ENCODE peak calls at places on chromosomes 1 and 21, in ten cellular contexts. One of them, this sample, is unnamed. For H3K9me3, the result is how much of the 10 kb centered on the place peaks cover.

GRCh38 chr1:89125571-89126233 is at the start of gene GBP2:
- DNase-seq in endodermal cell: no peak
- DNase-seq in K562: peak
- DNase-seq in fibroblast of lung: peak
- DNase-seq in left ventricle myocardium inferior: no peak
- DNase-seq in GM23248: peak
- DNase-seq in colonic mucosa: peak
- DNase-seq in neural progenitor cell: no peak
- DNase-seq in suprapubic skin: no peak
- DNase-seq in esophagus squamous epithelium: no peak
- DNase-seq in this sample: peak

GRCh38 chr1:172109357-172109756 is 268.1 kb downstream of the DNM3 start:
- DNase-seq in endodermal cell: no peak
- DNase-seq in K562: no peak
- DNase-seq in fibroblast of lung: peak
- DNase-seq in left ventricle myocardium inferior: no peak
- DNase-seq in GM23248: peak
- DNase-seq in colonic mucosa: no peak
- DNase-seq in neural progenitor cell: no peak
- DNase-seq in suprapubic skin: no peak
- DNase-seq in esophagus squamous epithelium: no peak
- DNase-seq in this sample: no peak

GRCh38 chr1:198495635-198496034 is 44.8 kb downstream of the ATP6V1G3 start:
- DNase-seq in endodermal cell: no peak
- DNase-seq in K562: no peak
- DNase-seq in fibroblast of lung: no peak
- DNase-seq in left ventricle myocardium inferior: no peak
- DNase-seq in GM23248: no peak
- DNase-seq in colonic mucosa: no peak
- DNase-seq in neural progenitor cell: peak
- DNase-seq in suprapubic skin: no peak
- DNase-seq in esophagus squamous epithelium: no peak
- DNase-seq in this sample: no peak

GRCh38 chr1:65994223-65994622 is 201.5 kb downstream of the PDE4B start:
- DNase-seq in endodermal cell: no peak
- DNase-seq in K562: no peak
- DNase-seq in fibroblast of lung: no peak
- DNase-seq in left ventricle myocardium inferior: no peak
- DNase-seq in GM23248: no peak
- DNase-seq in colonic mucosa: no peak
- DNase-seq in neural progenitor cell: no peak
- DNase-seq in suprapubic skin: no peak
- DNase-seq in esophagus squamous epithelium: no peak
- DNase-seq in this sample: no peak

GRCh38 chr1:182888736-182889531 is 49.8 kb downstream of the DHX9 start:
- DNase-seq in endodermal cell: peak
- DNase-seq in K562: peak
- DNase-seq in fibroblast of lung: peak
- DNase-seq in left ventricle myocardium inferior: no peak
- DNase-seq in GM23248: peak
- DNase-seq in colonic mucosa: no peak
- DNase-seq in neural progenitor cell: no peak
- DNase-seq in suprapubic skin: no peak
- DNase-seq in esophagus squamous epithelium: no peak
- DNase-seq in this sample: no peak

GRCh38 chr1:106268070-106268469 is 788.4 kb upstream of the PRMT6 start:
- DNase-seq in endodermal cell: no peak
- DNase-seq in K562: no peak
- DNase-seq in fibroblast of lung: no peak
- DNase-seq in left ventricle myocardium inferior: no peak
- DNase-seq in GM23248: peak
- DNase-seq in colonic mucosa: no peak
- DNase-seq in neural progenitor cell: peak
- DNase-seq in suprapubic skin: no peak
- DNase-seq in esophagus squamous epithelium: no peak
- DNase-seq in this sample: no peak

GRCh38 chr1:103509235-103509634 is 16.3 kb upstream of the RNPC3 start:
- DNase-seq in endodermal cell: no peak
- DNase-seq in K562: no peak
- DNase-seq in fibroblast of lung: no peak
- DNase-seq in left ventricle myocardium inferior: no peak
- DNase-seq in GM23248: no peak
- DNase-seq in colonic mucosa: no peak
- DNase-seq in neural progenitor cell: no peak
- DNase-seq in suprapubic skin: no peak
- DNase-seq in esophagus squamous epithelium: no peak
- DNase-seq in this sample: no peak

GRCh38 chr1:113793878-113794834 is 18.1 kb downstream of the RSBN1 start:
- DNase-seq in endodermal cell: no peak
- DNase-seq in K562: no peak
- DNase-seq in fibroblast of lung: no peak
- DNase-seq in left ventricle myocardium inferior: no peak
- DNase-seq in GM23248: no peak
- DNase-seq in colonic mucosa: no peak
- DNase-seq in neural progenitor cell: no peak
- DNase-seq in suprapubic skin: no peak
- DNase-seq in esophagus squamous epithelium: no peak
- DNase-seq in this sample: no peak

GRCh38 chr1:905071-905749 is 18.5 kb upstream of the SAMD11 start:
- DNase-seq in endodermal cell: peak
- DNase-seq in K562: no peak
- DNase-seq in fibroblast of lung: peak
- DNase-seq in left ventricle myocardium inferior: peak
- DNase-seq in GM23248: peak
- DNase-seq in colonic mucosa: peak
- DNase-seq in neural progenitor cell: peak
- DNase-seq in suprapubic skin: peak
- DNase-seq in esophagus squamous epithelium: no peak
- DNase-seq in this sample: no peak

GRCh38 chr1:21217812-21218596 is 41.3 kb upstream of the EIF4G3 start:
- DNase-seq in endodermal cell: peak
- DNase-seq in K562: peak
- DNase-seq in fibroblast of lung: peak
- DNase-seq in left ventricle myocardium inferior: no peak
- DNase-seq in GM23248: peak
- DNase-seq in colonic mucosa: peak
- DNase-seq in neural progenitor cell: peak
- DNase-seq in suprapubic skin: no peak
- DNase-seq in esophagus squamous epithelium: no peak
- DNase-seq in this sample: no peak

GRCh38 chr1:78491311-78492071 is 717 bp downstream of the PTGFR start:
- DNase-seq in endodermal cell: peak
- DNase-seq in K562: no peak
- DNase-seq in fibroblast of lung: peak
- DNase-seq in left ventricle myocardium inferior: peak
- DNase-seq in GM23248: peak
- DNase-seq in colonic mucosa: peak
- DNase-seq in neural progenitor cell: peak
- DNase-seq in suprapubic skin: peak
- DNase-seq in esophagus squamous epithelium: no peak
- DNase-seq in this sample: no peak

GRCh38 chr1:81730881-81731280 is 69.9 kb upstream of the ADGRL2 start:
- DNase-seq in endodermal cell: no peak
- DNase-seq in K562: no peak
- DNase-seq in fibroblast of lung: no peak
- DNase-seq in left ventricle myocardium inferior: no peak
- DNase-seq in GM23248: no peak
- DNase-seq in colonic mucosa: no peak
- DNase-seq in neural progenitor cell: no peak
- DNase-seq in suprapubic skin: no peak
- DNase-seq in esophagus squamous epithelium: no peak
- DNase-seq in this sample: no peak

GRCh38 chr21:34198232-34199120 is 125.1 kb downstream of the MRPS6 start:
- DNase-seq in endodermal cell: no peak
- DNase-seq in K562: no peak
- DNase-seq in fibroblast of lung: no peak
- DNase-seq in left ventricle myocardium inferior: no peak
- DNase-seq in GM23248: no peak
- DNase-seq in colonic mucosa: no peak
- DNase-seq in neural progenitor cell: no peak
- DNase-seq in suprapubic skin: no peak
- DNase-seq in esophagus squamous epithelium: no peak
- DNase-seq in this sample: peak

GRCh38 chr1:46173361-46173856 is 1.5 kb upstream of the TSPAN1 start:
- DNase-seq in endodermal cell: peak
- DNase-seq in K562: peak
- DNase-seq in fibroblast of lung: peak
- DNase-seq in left ventricle myocardium inferior: no peak
- DNase-seq in GM23248: peak
- DNase-seq in colonic mucosa: no peak
- DNase-seq in neural progenitor cell: no peak
- DNase-seq in suprapubic skin: no peak
- DNase-seq in esophagus squamous epithelium: no peak
- DNase-seq in this sample: no peak

GRCh38 chr21:30408782-30409494 is 13.1 kb downstream of the KRTAP13-1 start:
- DNase-seq in endodermal cell: peak
- DNase-seq in K562: peak
- DNase-seq in fibroblast of lung: peak
- DNase-seq in left ventricle myocardium inferior: no peak
- DNase-seq in GM23248: peak
- DNase-seq in colonic mucosa: peak
- DNase-seq in neural progenitor cell: peak
- DNase-seq in suprapubic skin: no peak
- DNase-seq in esophagus squamous epithelium: no peak
- DNase-seq in this sample: no peak

GRCh38 chr1:227889863-227890405 is 57.8 kb downstream of the WNT9A start:
- DNase-seq in endodermal cell: peak
- DNase-seq in K562: no peak
- DNase-seq in fibroblast of lung: no peak
- DNase-seq in left ventricle myocardium inferior: no peak
- DNase-seq in GM23248: no peak
- DNase-seq in colonic mucosa: peak
- DNase-seq in neural progenitor cell: no peak
- DNase-seq in suprapubic skin: no peak
- DNase-seq in esophagus squamous epithelium: no peak
- DNase-seq in this sample: no peak

GRCh38 chr1:207847116-207847515 is 63.8 kb downstream of the CD34 start:
- DNase-seq in endodermal cell: no peak
- DNase-seq in K562: no peak
- DNase-seq in fibroblast of lung: no peak
- DNase-seq in left ventricle myocardium inferior: no peak
- DNase-seq in GM23248: no peak
- DNase-seq in colonic mucosa: no peak
- DNase-seq in neural progenitor cell: no peak
- DNase-seq in suprapubic skin: no peak
- DNase-seq in esophagus squamous epithelium: no peak
- DNase-seq in this sample: no peak

GRCh38 chr1:10790155-10790707 is 6.2 kb downstream of the CASZ1 start:
- DNase-seq in endodermal cell: no peak
- DNase-seq in K562: no peak
- DNase-seq in fibroblast of lung: no peak
- DNase-seq in left ventricle myocardium inferior: no peak
- DNase-seq in GM23248: no peak
- DNase-seq in colonic mucosa: no peak
- DNase-seq in neural progenitor cell: no peak
- DNase-seq in suprapubic skin: no peak
- DNase-seq in esophagus squamous epithelium: no peak
- DNase-seq in this sample: no peak
- H3K27ac ChIP-seq in endodermal cell: no peak
- H3K27ac ChIP-seq in K562: no peak
- H3K27ac ChIP-seq in fibroblast of lung: no peak
- H3K27ac ChIP-seq in left ventricle myocardium inferior: peak
- H3K27ac ChIP-seq in GM23248: no peak
- H3K27ac ChIP-seq in colonic mucosa: no peak
- H3K27ac ChIP-seq in neural progenitor cell: peak
- H3K27ac ChIP-seq in suprapubic skin: peak
- H3K27ac ChIP-seq in esophagus squamous epithelium: no peak
- H3K27ac ChIP-seq in this sample: no peak

DNA sequence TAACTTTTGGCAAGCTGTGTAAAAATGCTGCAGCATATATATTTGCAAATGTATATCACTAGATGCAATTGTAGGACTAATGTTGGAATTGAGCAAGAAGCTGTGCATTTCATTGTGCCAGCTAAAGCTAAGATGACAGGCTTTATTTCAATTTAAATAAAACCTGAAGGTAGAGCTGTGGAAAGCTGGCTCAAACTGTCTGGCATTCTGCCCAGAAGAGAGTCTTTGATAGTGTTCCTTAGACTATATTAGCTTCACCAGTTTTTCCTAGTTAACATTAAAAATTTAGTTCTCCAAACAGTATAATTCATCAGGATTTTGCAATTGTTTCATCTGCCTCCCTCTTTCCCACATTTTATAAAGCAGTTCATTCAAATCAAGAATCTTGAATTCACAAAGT is 1164.6 kb upstream of the ADGRL4 start:
- DNase-seq in endodermal cell: no peak
- DNase-seq in K562: no peak
- DNase-seq in fibroblast of lung: peak
- DNase-seq in left ventricle myocardium inferior: no peak
- DNase-seq in GM23248: no peak
- DNase-seq in colonic mucosa: no peak
- DNase-seq in neural progenitor cell: no peak
- DNase-seq in suprapubic skin: no peak
- DNase-seq in esophagus squamous epithelium: no peak
- DNase-seq in this sample: no peak
- H3K9me3 ChIP-seq in endodermal cell: under half
- H3K9me3 ChIP-seq in K562: under half
- H3K9me3 ChIP-seq in fibroblast of lung: under half
- H3K9me3 ChIP-seq in left ventricle myocardium inferior: under half
- H3K9me3 ChIP-seq in GM23248: under half
- H3K9me3 ChIP-seq in colonic mucosa: under half
- H3K9me3 ChIP-seq in neural progenitor cell: under half
- H3K9me3 ChIP-seq in suprapubic skin: under half
- H3K9me3 ChIP-seq in esophagus squamous epithelium: under half
- H3K9me3 ChIP-seq in this sample: under half

GRCh38 chr1:87305762-87306161 is 22.9 kb upstream of the LMO4 start:
- DNase-seq in endodermal cell: no peak
- DNase-seq in K562: no peak
- DNase-seq in fibroblast of lung: no peak
- DNase-seq in left ventricle myocardium inferior: no peak
- DNase-seq in GM23248: peak
- DNase-seq in colonic mucosa: no peak
- DNase-seq in neural progenitor cell: no peak
- DNase-seq in suprapubic skin: no peak
- DNase-seq in esophagus squamous epithelium: no peak
- DNase-seq in this sample: no peak

GRCh38 chr1:87300579-87300978 is 28.1 kb upstream of the LMO4 start:
- DNase-seq in endodermal cell: no peak
- DNase-seq in K562: no peak
- DNase-seq in fibroblast of lung: no peak
- DNase-seq in left ventricle myocardium inferior: no peak
- DNase-seq in GM23248: no peak
- DNase-seq in colonic mucosa: no peak
- DNase-seq in neural progenitor cell: no peak
- DNase-seq in suprapubic skin: no peak
- DNase-seq in esophagus squamous epithelium: no peak
- DNase-seq in this sample: no peak

GRCh38 chr1:87305096-87305495 is 23.6 kb upstream of the LMO4 start:
- DNase-seq in endodermal cell: no peak
- DNase-seq in K562: no peak
- DNase-seq in fibroblast of lung: no peak
- DNase-seq in left ventricle myocardium inferior: no peak
- DNase-seq in GM23248: no peak
- DNase-seq in colonic mucosa: no peak
- DNase-seq in neural progenitor cell: no peak
- DNase-seq in suprapubic skin: no peak
- DNase-seq in esophagus squamous epithelium: no peak
- DNase-seq in this sample: no peak
- H3K27ac ChIP-seq in endodermal cell: no peak
- H3K27ac ChIP-seq in K562: no peak
- H3K27ac ChIP-seq in fibroblast of lung: no peak
- H3K27ac ChIP-seq in left ventricle myocardium inferior: no peak
- H3K27ac ChIP-seq in GM23248: no peak
- H3K27ac ChIP-seq in colonic mucosa: no peak
- H3K27ac ChIP-seq in neural progenitor cell: no peak
- H3K27ac ChIP-seq in suprapubic skin: no peak
- H3K27ac ChIP-seq in esophagus squamous epithelium: no peak
- H3K27ac ChIP-seq in this sample: no peak

GRCh38 chr1:119288751-119289150 is 79.8 kb upstream of the HAO2 start:
- DNase-seq in endodermal cell: no peak
- DNase-seq in K562: no peak
- DNase-seq in fibroblast of lung: no peak
- DNase-seq in left ventricle myocardium inferior: no peak
- DNase-seq in GM23248: peak
- DNase-seq in colonic mucosa: no peak
- DNase-seq in neural progenitor cell: no peak
- DNase-seq in suprapubic skin: no peak
- DNase-seq in esophagus squamous epithelium: no peak
- DNase-seq in this sample: no peak
- H3K9me3 ChIP-seq in endodermal cell: under half
- H3K9me3 ChIP-seq in K562: under half
- H3K9me3 ChIP-seq in fibroblast of lung: under half
- H3K9me3 ChIP-seq in left ventricle myocardium inferior: under half
- H3K9me3 ChIP-seq in GM23248: under half
- H3K9me3 ChIP-seq in colonic mucosa: under half
- H3K9me3 ChIP-seq in neural progenitor cell: under half
- H3K9me3 ChIP-seq in suprapubic skin: under half
- H3K9me3 ChIP-seq in esophagus squamous epithelium: under half
- H3K9me3 ChIP-seq in this sample: under half